ENCODE peak calls at places on chromosomes 2 and 18, in eight cellular contexts. M is activated B cell treated with CpG ODN at 0.5 μM for 24 hours; R is cardiac muscle cell; L is stimulated activated CD8-positive, alpha-beta memory T cell treated with anti-CD3 and anti-CD28 coated beads, Interleukin-4, amount 100 ng/mL, for 24 hours; Y is GM20000; N is endothelial cell; F is cardiac fibroblast; O is BE2C. P is an unnamed sample.

GRCh38 chr2:8217366-8218125 is 464.3 kb upstream of the ID2 start:
- DNase-seq in M (no peak), R (no peak), L (no peak), Y (no peak), N (no peak), F (no peak), O (no peak), P (no peak)

GRCh38 chr2:159281002-159281401 is 5.5 kb downstream of the WDSUB1 start:
- DNase-seq in M (no peak), R (no peak), L (no peak), Y (no peak), N (no peak), F (no peak), O (no peak), P (no peak)

GRCh38 chr2:95297088-95297487 is at the start of gene KCNIP3:
- DNase-seq in M (no peak), R (peak; percentile 44), L (no peak), Y (no peak), N (no peak), F (no peak), O (no peak), P (no peak)

GRCh38 chr2:230974096-230974913 is 21.6 kb upstream of the SPATA3 start:
- DNase-seq in M (peak; percentile 43), R (no peak), L (peak; percentile 75), Y (peak; percentile 85), N (no peak), F (peak; percentile 67), O (no peak), P (no peak)

GRCh38 chr2:897091-897490 is 53.6 kb upstream of the SNTG2 start:
- DNase-seq in M (no peak), R (no peak), L (no peak), Y (no peak), N (no peak), F (no peak), O (no peak), P (no peak)

GRCh38 chr2:230861564-230862255 is 3.0 kb upstream of the ITM2C start:
- DNase-seq in M (no peak), R (peak; percentile 67), L (no peak), Y (no peak), N (no peak), F (no peak), O (no peak), P (no peak)

GRCh38 chr2:74843371-74844298 is 9.7 kb downstream of the HK2 start:
- DNase-seq in M (no peak), R (no peak), L (no peak), Y (peak; percentile 56), N (peak; percentile 12), F (peak; percentile 91), O (peak; percentile 25), P (no peak)

GRCh38 chr2:159209341-159210306 is 76.9 kb downstream of the WDSUB1 start:
- DNase-seq in M (no peak), R (no peak), L (no peak), Y (no peak), N (no peak), F (no peak), O (no peak), P (no peak)

GRCh38 chr18:50870138-50870845 is 8.6 kb upstream of the ME2 start:
- DNase-seq in M (no peak), R (no peak), L (no peak), Y (no peak), N (no peak), F (peak; percentile 87), O (no peak), P (no peak)

GRCh38 chr18:40431071-40431998 is 1523.7 kb upstream of the PIK3C3 start:
- DNase-seq in M (no peak), R (peak; percentile 9), L (no peak), Y (no peak), N (no peak), F (no peak), O (no peak), P (no peak)

GRCh38 chr2:71989671-71990070 is 158.0 kb downstream of the CYP26B1 start:
- DNase-seq in M (no peak), R (no peak), L (no peak), Y (no peak), N (no peak), F (no peak), O (no peak), P (no peak)

GRCh38 chr18:48859311-48860275 is 91.2 kb downstream of the SMAD7 start:
- DNase-seq in M (no peak), R (peak; percentile 23), L (no peak), Y (no peak), N (no peak), F (no peak), O (peak; percentile 63), P (no peak)

P was measured in progenitor cell of endocrine pancreas.